ENCODE peak calls at places on chromosome 19, in eight cellular contexts. One of them, this sample, is unnamed. For H3K4me1, the result is how much of the 10 kb centered on the place peaks cover.

GRCh38 chr19:4976412-4977298 is 7.7 kb downstream of the KDM4B start:
- DNase-seq in lower lobe of right lung: peak
- DNase-seq in mesendoderm: peak
- DNase-seq in thoracic aorta: peak
- DNase-seq in aorta: peak
- DNase-seq in right lobe of liver: peak
- DNase-seq in tibial artery: peak
- DNase-seq in PC-3: peak
- DNase-seq in this sample: no peak

GRCh38 chr19:13908674-13909073 is 2.7 kb downstream of the CC2D1A start:
- DNase-seq in mesendoderm: no peak
- DNase-seq in PC-3: no peak
- DNase-seq in lower lobe of right lung: no peak
- DNase-seq in tibial artery: no peak
- DNase-seq in aorta: no peak
- DNase-seq in right lobe of liver: no peak
- DNase-seq in thoracic aorta: no peak
- DNase-seq in this sample: no peak

GRCh38 chr19:4053423-4054324 is 13.0 kb downstream of the ZBTB7A start:
- DNase-seq in PC-3: no peak
- DNase-seq in lower lobe of right lung: no peak
- DNase-seq in tibial artery: no peak
- DNase-seq in thoracic aorta: no peak
- DNase-seq in aorta: no peak
- DNase-seq in right lobe of liver: no peak
- DNase-seq in mesendoderm: no peak
- DNase-seq in this sample: no peak

GRCh38 chr19:16380943-16381755 is 56.5 kb downstream of the KLF2 start:
- DNase-seq in aorta: peak
- DNase-seq in tibial artery: no peak
- DNase-seq in lower lobe of right lung: peak
- DNase-seq in PC-3: no peak
- DNase-seq in thoracic aorta: no peak
- DNase-seq in mesendoderm: no peak
- DNase-seq in right lobe of liver: no peak
- DNase-seq in this sample: no peak

GRCh38 chr19:54938906-54939305 is 8.4 kb downstream of the NLRP7 start:
- DNase-seq in right lobe of liver: no peak
- DNase-seq in PC-3: no peak
- DNase-seq in mesendoderm: no peak
- DNase-seq in aorta: no peak
- DNase-seq in lower lobe of right lung: no peak
- DNase-seq in tibial artery: no peak
- DNase-seq in thoracic aorta: no peak
- DNase-seq in this sample: no peak

GRCh38 chr19:507286-508203 is at the start of gene TPGS1:
- DNase-seq in lower lobe of right lung: peak
- DNase-seq in aorta: peak
- DNase-seq in PC-3: peak
- DNase-seq in tibial artery: peak
- DNase-seq in mesendoderm: peak
- DNase-seq in right lobe of liver: peak
- DNase-seq in thoracic aorta: no peak
- DNase-seq in this sample: no peak

GRCh38 chr19:42143341-42144234 is 11.3 kb upstream of the POU2F2 start:
- DNase-seq in right lobe of liver: no peak
- DNase-seq in aorta: no peak
- DNase-seq in thoracic aorta: no peak
- DNase-seq in lower lobe of right lung: no peak
- DNase-seq in tibial artery: no peak
- DNase-seq in mesendoderm: peak
- DNase-seq in PC-3: peak
- DNase-seq in this sample: no peak

GRCh38 chr19:55642153-55643002 is 1.1 kb upstream of the ZNF581 start:
- DNase-seq in tibial artery: no peak
- DNase-seq in right lobe of liver: no peak
- DNase-seq in mesendoderm: peak
- DNase-seq in PC-3: peak
- DNase-seq in thoracic aorta: no peak
- DNase-seq in aorta: peak
- DNase-seq in lower lobe of right lung: peak
- DNase-seq in this sample: no peak

GRCh38 chr19:10554760-10555612 is 10.8 kb downstream of the KRI1 start:
- DNase-seq in lower lobe of right lung: no peak
- DNase-seq in thoracic aorta: no peak
- DNase-seq in mesendoderm: no peak
- DNase-seq in PC-3: no peak
- DNase-seq in aorta: no peak
- DNase-seq in tibial artery: no peak
- DNase-seq in right lobe of liver: no peak
- DNase-seq in this sample: no peak

GRCh38 chr19:38361633-38362075 is 12.7 kb upstream of the PSMD8 start:
- DNase-seq in aorta: peak
- DNase-seq in right lobe of liver: peak
- DNase-seq in lower lobe of right lung: peak
- DNase-seq in PC-3: peak
- DNase-seq in tibial artery: peak
- DNase-seq in mesendoderm: peak
- DNase-seq in thoracic aorta: no peak
- DNase-seq in this sample: peak

GRCh38 chr19:1017115-1017905 is 3.6 kb downstream of the TMEM259 start:
- DNase-seq in tibial artery: no peak
- DNase-seq in right lobe of liver: no peak
- DNase-seq in aorta: no peak
- DNase-seq in lower lobe of right lung: no peak
- DNase-seq in PC-3: peak
- DNase-seq in thoracic aorta: no peak
- DNase-seq in mesendoderm: no peak
- DNase-seq in this sample: no peak

GRCh38 chr19:13036366-13036976 is 41.2 kb downstream of the NFIX start:
- DNase-seq in thoracic aorta: no peak
- DNase-seq in lower lobe of right lung: peak
- DNase-seq in PC-3: peak
- DNase-seq in tibial artery: peak
- DNase-seq in aorta: peak
- DNase-seq in right lobe of liver: peak
- DNase-seq in mesendoderm: peak
- DNase-seq in this sample: no peak

GRCh38 chr19:33175886-33176669 is 18.1 kb upstream of the LRP3 start:
- DNase-seq in thoracic aorta: no peak
- DNase-seq in tibial artery: no peak
- DNase-seq in PC-3: no peak
- DNase-seq in mesendoderm: peak
- DNase-seq in lower lobe of right lung: no peak
- DNase-seq in right lobe of liver: no peak
- DNase-seq in aorta: peak
- DNase-seq in this sample: no peak

DNA sequence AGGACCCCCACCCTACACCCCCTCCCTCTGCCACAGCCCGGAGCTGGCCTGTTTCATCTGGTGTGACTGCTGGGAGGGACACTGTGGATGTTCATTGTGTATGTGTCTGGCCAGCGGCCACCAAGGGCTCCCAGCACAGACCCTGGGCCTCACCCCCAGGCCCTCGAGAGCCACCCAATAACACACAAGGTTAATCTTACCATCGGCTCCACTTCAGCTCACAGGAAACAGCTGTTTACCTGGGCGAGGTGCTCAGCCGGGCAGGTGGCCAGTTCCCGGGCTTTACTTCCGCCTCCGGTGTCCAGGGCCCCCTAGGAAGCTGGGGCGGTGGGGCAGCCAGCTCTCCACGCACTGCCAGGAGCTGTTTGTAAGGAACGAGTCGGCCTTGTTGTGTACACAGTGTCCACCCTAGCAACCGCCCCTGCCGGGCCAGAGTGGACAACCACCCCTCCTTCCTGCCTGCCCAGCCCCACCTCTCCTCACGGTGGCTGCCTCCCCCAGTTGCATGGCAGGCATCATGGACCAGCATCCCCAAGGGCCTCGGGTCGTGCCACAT is 49.5 kb downstream of the COMP start:
- DNase-seq in thoracic aorta: no peak
- DNase-seq in aorta: no peak
- DNase-seq in right lobe of liver: no peak
- DNase-seq in tibial artery: no peak
- DNase-seq in PC-3: peak
- DNase-seq in lower lobe of right lung: peak
- DNase-seq in mesendoderm: no peak
- DNase-seq in this sample: no peak
- H3K4me1 ChIP-seq in thoracic aorta: under half
- H3K4me1 ChIP-seq in aorta: under half
- H3K4me1 ChIP-seq in right lobe of liver: under half
- H3K4me1 ChIP-seq in tibial artery: under half
- H3K4me1 ChIP-seq in PC-3: under half
- H3K4me1 ChIP-seq in lower lobe of right lung: under half
- H3K4me1 ChIP-seq in mesendoderm: under half
- H3K4me1 ChIP-seq in this sample: under half

DNA sequence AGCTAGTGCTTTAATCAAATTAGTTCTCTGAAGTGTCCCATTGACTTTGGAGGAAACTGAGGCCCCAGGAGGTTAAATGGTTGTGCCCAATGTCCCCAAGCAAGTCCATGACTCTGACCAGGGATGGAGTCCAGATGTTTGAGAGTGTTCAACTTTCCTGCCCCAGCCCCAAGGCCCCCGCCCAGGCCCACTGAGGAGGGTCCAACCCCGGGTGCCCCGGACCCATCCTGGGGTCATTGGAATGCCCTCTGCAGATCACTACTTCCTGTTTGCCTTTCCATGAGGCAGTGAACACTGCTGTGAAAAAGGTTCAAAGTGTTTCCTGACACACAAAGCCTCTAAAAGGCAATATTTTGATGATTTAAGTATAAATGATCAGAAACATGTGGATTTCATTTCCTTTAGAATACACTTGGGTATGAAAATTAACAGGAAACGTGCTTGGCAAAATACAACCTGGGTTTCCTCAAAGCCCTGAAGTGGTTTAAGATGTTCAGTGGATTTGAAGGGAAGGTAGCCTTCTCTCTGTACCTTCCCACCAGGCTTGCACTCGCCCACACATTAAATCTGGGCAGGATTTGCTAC is 335.8 kb downstream of the TSHZ3 start:
- DNase-seq in PC-3: no peak
- DNase-seq in thoracic aorta: no peak
- DNase-seq in tibial artery: no peak
- DNase-seq in right lobe of liver: no peak
- DNase-seq in aorta: no peak
- DNase-seq in lower lobe of right lung: no peak
- DNase-seq in mesendoderm: no peak
- DNase-seq in this sample: no peak
- H3K27ac ChIP-seq in PC-3: no peak
- H3K27ac ChIP-seq in thoracic aorta: no peak
- H3K27ac ChIP-seq in tibial artery: no peak
- H3K27ac ChIP-seq in right lobe of liver: no peak
- H3K27ac ChIP-seq in aorta: no peak
- H3K27ac ChIP-seq in lower lobe of right lung: no peak
- H3K27ac ChIP-seq in mesendoderm: no peak
- H3K27ac ChIP-seq in this sample: no peak

DNA sequence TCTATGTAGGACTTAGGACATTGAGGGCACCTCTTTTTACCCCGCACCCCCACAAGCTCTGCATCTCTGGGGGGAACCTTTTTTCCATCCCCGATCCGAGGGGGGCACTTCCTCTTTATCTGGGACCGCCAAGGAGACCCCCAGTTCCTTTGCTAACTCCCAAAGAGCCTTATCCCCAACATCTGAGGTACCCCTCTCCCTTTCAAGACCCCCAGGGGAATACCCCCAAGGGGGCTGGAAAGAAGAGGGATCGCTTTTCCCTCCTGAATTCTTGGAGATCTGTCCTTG is 1.1 kb downstream of the TNFSF9 start:
- DNase-seq in aorta: no peak
- DNase-seq in thoracic aorta: no peak
- DNase-seq in mesendoderm: no peak
- DNase-seq in right lobe of liver: no peak
- DNase-seq in tibial artery: no peak
- DNase-seq in lower lobe of right lung: no peak
- DNase-seq in PC-3: no peak
- DNase-seq in this sample: no peak
- H3K4me3 ChIP-seq in aorta: no peak
- H3K4me3 ChIP-seq in thoracic aorta: peak
- H3K4me3 ChIP-seq in mesendoderm: no peak
- H3K4me3 ChIP-seq in right lobe of liver: no peak
- H3K4me3 ChIP-seq in tibial artery: no peak
- H3K4me3 ChIP-seq in lower lobe of right lung: peak
- H3K4me3 ChIP-seq in PC-3: peak
- H3K4me3 ChIP-seq in this sample: peak

GRCh38 chr19:49676690-49677231 is 310 bp upstream of the PRMT1 start:
- DNase-seq in thoracic aorta: peak
- DNase-seq in mesendoderm: peak
- DNase-seq in right lobe of liver: peak
- DNase-seq in lower lobe of right lung: peak
- DNase-seq in tibial artery: peak
- DNase-seq in aorta: peak
- DNase-seq in PC-3: peak
- DNase-seq in this sample: peak
- H3K4me1 ChIP-seq in thoracic aorta: under half
- H3K4me1 ChIP-seq in mesendoderm: under half
- H3K4me1 ChIP-seq in right lobe of liver: under half
- H3K4me1 ChIP-seq in lower lobe of right lung: under half
- H3K4me1 ChIP-seq in tibial artery: half or more
- H3K4me1 ChIP-seq in aorta: under half
- H3K4me1 ChIP-seq in PC-3: under half
- H3K4me1 ChIP-seq in this sample: under half

GRCh38 chr19:35006342-35006998 is 6.3 kb downstream of the GRAMD1A start:
- DNase-seq in lower lobe of right lung: peak
- DNase-seq in thoracic aorta: no peak
- DNase-seq in PC-3: peak
- DNase-seq in mesendoderm: no peak
- DNase-seq in aorta: no peak
- DNase-seq in tibial artery: no peak
- DNase-seq in right lobe of liver: no peak
- DNase-seq in this sample: no peak

GRCh38 chr19:35005256-35005977 is 5.3 kb downstream of the GRAMD1A start:
- DNase-seq in tibial artery: no peak
- DNase-seq in mesendoderm: no peak
- DNase-seq in thoracic aorta: no peak
- DNase-seq in right lobe of liver: no peak
- DNase-seq in PC-3: no peak
- DNase-seq in lower lobe of right lung: peak
- DNase-seq in aorta: no peak
- DNase-seq in this sample: no peak

GRCh38 chr19:35008891-35009341 is 8.8 kb downstream of the GRAMD1A start:
- DNase-seq in right lobe of liver: no peak
- DNase-seq in aorta: no peak
- DNase-seq in thoracic aorta: no peak
- DNase-seq in lower lobe of right lung: no peak
- DNase-seq in PC-3: no peak
- DNase-seq in tibial artery: no peak
- DNase-seq in mesendoderm: no peak
- DNase-seq in this sample: no peak

GRCh38 chr19:35004517-35005255 is 4.6 kb downstream of the GRAMD1A start:
- DNase-seq in right lobe of liver: no peak
- DNase-seq in thoracic aorta: no peak
- DNase-seq in mesendoderm: no peak
- DNase-seq in lower lobe of right lung: peak
- DNase-seq in tibial artery: no peak
- DNase-seq in aorta: no peak
- DNase-seq in PC-3: no peak
- DNase-seq in this sample: no peak

DNA sequence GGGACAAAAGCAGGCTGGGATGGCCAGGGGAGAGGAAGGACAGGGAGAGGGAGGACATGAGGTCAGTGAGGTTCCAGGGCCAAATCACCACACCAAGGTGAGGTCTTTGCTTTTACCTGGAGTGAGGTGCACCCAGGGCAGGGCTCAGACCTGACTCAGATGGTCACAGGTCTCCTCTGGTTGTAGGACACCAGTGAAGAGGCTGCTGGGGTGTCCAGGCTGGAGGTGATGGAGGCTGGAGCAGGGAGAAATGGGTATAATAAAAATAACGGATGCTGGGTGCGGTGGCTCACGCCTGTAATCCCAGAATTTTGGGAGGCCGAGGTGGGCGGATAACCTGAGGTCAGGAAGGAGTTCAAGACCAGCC is 6.9 kb downstream of the GRAMD1A start:
- DNase-seq in right lobe of liver: no peak
- DNase-seq in lower lobe of right lung: no peak
- DNase-seq in aorta: no peak
- DNase-seq in thoracic aorta: no peak
- DNase-seq in tibial artery: no peak
- DNase-seq in PC-3: no peak
- DNase-seq in mesendoderm: no peak
- DNase-seq in this sample: no peak
- H3K27ac ChIP-seq in right lobe of liver: no peak
- H3K27ac ChIP-seq in lower lobe of right lung: peak
- H3K27ac ChIP-seq in aorta: no peak
- H3K27ac ChIP-seq in thoracic aorta: no peak
- H3K27ac ChIP-seq in tibial artery: no peak
- H3K27ac ChIP-seq in PC-3: peak
- H3K27ac ChIP-seq in mesendoderm: no peak
- H3K27ac ChIP-seq in this sample: no peak

This sample was measured in CD4-positive, alpha-beta memory T cell.